ENCODE peak calls at places on chromosomes 3 and 15, in eight cellular contexts. O, H, G, A, B, L, Z and F are unnamed samples.

GRCh38 chr3:27097171-27097570 is 272.0 kb downstream of the NEK10 start:
- DNase-seq in B (no peak), Z (no peak), H (no peak), G (no peak), A (no peak), O (no peak), L (no peak), F (no peak)

GRCh38 chr3:60399861-60400845 is 851.1 kb downstream of the FHIT start:
- DNase-seq in A (no peak), L (peak), O (no peak), Z (no peak), H (peak), B (peak), G (no peak), F (no peak)

GRCh38 chr3:67661079-67661478 is 6.7 kb upstream of the SUCLG2 start:
- DNase-seq in H (no peak), A (no peak), Z (no peak), L (no peak), O (no peak), G (no peak), B (no peak), F (no peak)

GRCh38 chr15:101118615-101119014 is 133.2 kb downstream of the CHSY1 start:
- DNase-seq in A (no peak), O (no peak), Z (no peak), H (no peak), L (no peak), G (no peak), B (no peak), F (no peak)

GRCh38 chr15:83746231-83746630 is 92.3 kb downstream of the ADAMTSL3 start:
- DNase-seq in H (peak), B (no peak), A (no peak), L (no peak), Z (no peak), G (no peak), O (no peak), F (no peak)

GRCh38 chr15:66369773-66370651 is 13.5 kb upstream of the TIPIN start:
- DNase-seq in B (peak), L (peak), H (peak), G (no peak), Z (no peak), O (no peak), A (no peak), F (peak)

GRCh38 chr3:105387122-105387751 is 20.5 kb downstream of the ALCAM start:
- DNase-seq in H (peak), A (no peak), L (peak), G (no peak), B (peak), Z (no peak), O (no peak), F (no peak)

GRCh38 chr3:181725830-181726229 is 14.1 kb downstream of the SOX2 start:
- DNase-seq in L (no peak), Z (peak), B (no peak), H (no peak), O (no peak), A (no peak), G (no peak), F (no peak)

GRCh38 chr3:35028157-35028556 is 611.2 kb upstream of the ARPP21 start:
- DNase-seq in G (no peak), B (no peak), Z (no peak), L (no peak), A (no peak), O (no peak), H (no peak), F (no peak)

GRCh38 chr15:37109952-37110630 is 9.7 kb upstream of the MEIS2 start:
- DNase-seq in B (no peak), L (peak), H (no peak), A (peak), G (peak), Z (peak), O (no peak), F (no peak)

GRCh38 chr3:153624310-153625030 is 462.4 kb downstream of the RAP2B start:
- DNase-seq in B (no peak), G (no peak), L (no peak), Z (no peak), A (no peak), H (no peak), O (no peak), F (peak)

GRCh38 chr3:193775421-193776077 is 182.5 kb downstream of the OPA1 start:
- DNase-seq in L (no peak), B (no peak), Z (no peak), A (no peak), G (no peak), O (no peak), H (no peak), F (no peak)

GRCh38 chr15:74045636-74046274 is 36.6 kb downstream of the GOLGA6A start:
- DNase-seq in H (no peak), A (no peak), Z (no peak), G (no peak), B (no peak), L (no peak), O (no peak), F (no peak)

GRCh38 chr3:61828158-61828874 is 266.9 kb downstream of the PTPRG start:
- DNase-seq in O (no peak), G (no peak), H (no peak), Z (no peak), A (no peak), L (peak), B (no peak), F (no peak)

GRCh38 chr3:120102674-120103073 is 8.4 kb upstream of the GSK3B start:
- DNase-seq in L (no peak), A (no peak), H (peak), G (no peak), O (no peak), Z (no peak), B (no peak), F (peak)

GRCh38 chr3:197460639-197461038 is 95.1 kb downstream of the BDH1 start:
- DNase-seq in B (no peak), H (no peak), G (no peak), O (no peak), A (no peak), L (no peak), Z (no peak), F (no peak)

GRCh38 chr3:186921578-186921977 is 8.7 kb upstream of the ST6GAL1 start:
- DNase-seq in G (no peak), Z (no peak), B (no peak), L (no peak), A (no peak), O (no peak), H (no peak), F (no peak)

GRCh38 chr3:119293761-119294401 is at the start of gene ARHGAP31:
- DNase-seq in O (peak), H (peak), Z (peak), L (peak), A (peak), B (peak), G (peak), F (peak)

GRCh38 chr3:112378989-112379692 is 46.2 kb downstream of the CD200 start:
- DNase-seq in G (no peak), O (no peak), B (peak), Z (no peak), H (peak), A (no peak), L (peak), F (no peak)

GRCh38 chr3:174035317-174035886 is 637.9 kb downstream of the NLGN1 start:
- DNase-seq in H (peak), L (peak), O (no peak), Z (no peak), A (no peak), G (no peak), B (peak), F (no peak)

GRCh38 chr3:70476174-70476573 is 163.7 kb upstream of the MDFIC2 start:
- DNase-seq in A (no peak), O (no peak), B (no peak), G (no peak), L (no peak), H (no peak), Z (no peak), F (no peak)

GRCh38 chr15:57220220-57220619 is 156.1 kb upstream of the CGNL1 start:
- DNase-seq in G (no peak), L (peak), B (peak), H (no peak), A (no peak), Z (no peak), O (no peak), F (no peak)

GRCh38 chr3:17846466-17846865 is 104.0 kb upstream of the TBC1D5 start:
- DNase-seq in H (no peak), Z (no peak), O (no peak), L (no peak), G (no peak), A (no peak), B (peak), F (no peak)

GRCh38 chr3:195072916-195073564 is 197.9 kb downstream of the XXYLT1 start:
- DNase-seq in Z (no peak), L (no peak), O (no peak), A (no peak), B (no peak), H (no peak), G (peak), F (no peak)

GRCh38 chr15:101014921-101015841 is 96.0 kb downstream of the LRRK1 start:
- DNase-seq in O (peak), H (peak), B (peak), A (peak), L (peak), G (peak), Z (peak), F (peak)

GRCh38 chr3:45528429-45528828 is 66.1 kb upstream of the LIMD1 start:
- DNase-seq in Z (no peak), H (no peak), L (peak), O (no peak), A (no peak), G (no peak), B (peak), F (no peak)

GRCh38 chr15:64092864-64093626 is 593 bp downstream of the CIAO2A start:
- DNase-seq in G (peak), B (peak), Z (peak), H (peak), A (peak), L (peak), O (peak), F (peak)

GRCh38 chr3:178684881-178685590 is 148.8 kb downstream of the KCNMB2 start:
- DNase-seq in B (no peak), Z (peak), H (peak), G (no peak), L (no peak), O (peak), A (no peak), F (peak)

GRCh38 chr3:105957722-105958121 is 88.9 kb upstream of the CBLB start:
- DNase-seq in G (no peak), B (peak), O (no peak), Z (no peak), L (no peak), H (peak), A (no peak), F (no peak)

GRCh38 chr3:191424871-191425270 is 36.1 kb upstream of the PYDC2 start:
- DNase-seq in Z (no peak), H (no peak), A (no peak), L (no peak), G (no peak), B (no peak), O (no peak), F (no peak)

GRCh38 chr15:54594115-54594514 is 602.6 kb downstream of the RSL24D1 start:
- DNase-seq in A (no peak), Z (no peak), H (no peak), B (no peak), O (no peak), L (no peak), G (no peak), F (no peak)

GRCh38 chr3:43405888-43406636 is 119.7 kb downstream of the SNRK start:
- DNase-seq in B (peak), O (no peak), A (peak), Z (no peak), L (peak), H (peak), G (no peak), F (no peak)

GRCh38 chr15:32872606-32873291 is 154.9 kb downstream of the GREM1 start:
- DNase-seq in B (peak), G (no peak), A (peak), O (no peak), L (peak), Z (no peak), H (no peak), F (no peak)

GRCh38 chr3:16609927-16610580 is 4.8 kb upstream of the DAZL start:
- DNase-seq in G (no peak), H (peak), B (peak), O (no peak), Z (no peak), L (no peak), A (no peak), F (no peak)

GRCh38 chr3:132262305-132262704 is 54.9 kb upstream of the ACP3 start:
- DNase-seq in L (no peak), A (no peak), O (no peak), Z (no peak), G (no peak), H (no peak), B (no peak), F (no peak)

GRCh38 chr15:51782357-51782896 is 31.0 kb downstream of the TMOD2 start:
- DNase-seq in G (no peak), H (peak), L (peak), B (no peak), Z (no peak), O (no peak), A (no peak), F (peak)

GRCh38 chr3:49351521-49352011 is 6.6 kb downstream of the GPX1 start:
- DNase-seq in L (peak), B (peak), H (peak), Z (no peak), A (no peak), G (no peak), O (no peak), F (peak)

GRCh38 chr15:67253103-67253502 is 1.4 kb downstream of the AAGAB start:
- DNase-seq in O (no peak), L (no peak), H (peak), Z (no peak), G (no peak), B (no peak), A (no peak), F (no peak)

GRCh38 chr15:25437751-25438600 is 848 bp downstream of the UBE3A start:
- DNase-seq in A (peak), O (peak), B (peak), Z (peak), G (peak), H (peak), L (peak), F (peak)
- TF ChIP-seq CTCF in A (peak), O (peak), B (peak), Z (peak), G (peak), H (peak), L (no peak), F (peak)

GRCh38 chr3:10322355-10322715 is 1.4 kb upstream of the SEC13 start:
- DNase-seq in Z (no peak), G (no peak), A (no peak), L (no peak), B (no peak), O (no peak), H (peak), F (peak)
- TF ChIP-seq CTCF in Z (no peak), G (no peak), A (peak), L (peak), B (peak), O (peak), H (peak), F (peak)

DNA sequence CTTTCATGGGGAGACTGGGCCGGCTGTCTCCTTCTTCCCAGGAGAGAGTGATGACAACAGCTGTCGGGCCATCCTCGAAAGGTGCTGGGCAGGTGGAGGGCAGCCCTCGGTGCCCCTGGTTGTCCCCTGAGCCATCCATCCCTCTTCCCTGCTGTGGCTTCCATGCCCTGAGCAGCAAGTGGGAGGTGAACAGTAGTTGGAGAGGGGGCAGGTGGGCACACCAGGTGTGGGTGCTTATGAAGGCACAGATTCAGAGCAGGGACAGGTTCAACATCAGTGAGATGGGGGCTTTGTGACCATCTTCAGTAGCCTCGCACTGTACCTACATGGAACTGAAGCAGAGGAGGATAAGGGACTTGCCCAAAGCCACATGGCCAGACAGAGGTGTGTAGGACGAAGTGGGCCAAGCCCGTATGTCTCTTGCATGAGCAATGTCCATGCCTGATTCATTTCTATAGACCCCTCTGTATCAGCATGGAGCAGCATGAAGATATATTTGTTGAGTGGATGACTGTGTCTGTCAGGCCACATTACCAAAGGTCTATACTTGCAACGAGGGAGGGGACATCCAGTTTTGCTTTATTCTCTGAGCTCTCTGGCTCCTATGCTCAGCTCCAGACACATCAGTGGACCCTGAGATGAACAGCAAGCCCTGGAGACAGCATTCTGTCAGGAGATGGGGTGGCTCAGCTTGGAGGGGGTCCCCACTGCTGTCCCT is 107.8 kb downstream of the FBLN2 start:
- DNase-seq in A (no peak), O (no peak), H (no peak), B (no peak), Z (no peak), G (no peak), L (no peak), F (no peak)
- TF ChIP-seq CTCF in A (no peak), O (no peak), H (no peak), B (no peak), Z (no peak), G (no peak), L (no peak), F (no peak)

DNA sequence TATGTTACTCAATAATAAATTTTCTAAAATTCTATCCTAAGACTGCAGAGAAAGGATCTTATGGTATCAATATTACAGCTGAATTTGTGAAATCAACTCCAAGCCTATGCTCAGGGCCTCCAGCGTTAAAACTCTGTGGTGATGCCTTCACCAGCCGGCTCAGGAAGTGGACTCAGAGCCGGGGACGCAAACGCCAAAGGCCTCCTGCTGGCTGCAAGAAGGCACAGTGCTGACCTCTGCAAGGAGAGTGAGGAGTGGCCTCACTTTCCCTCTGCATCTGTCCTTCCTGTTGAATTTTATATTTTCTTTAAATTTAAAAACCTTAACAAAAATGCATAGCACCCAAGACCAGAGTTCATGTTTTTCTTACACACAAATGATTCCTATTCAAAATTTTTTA is 48.5 kb downstream of the HERC2 start:
- DNase-seq in L (peak), Z (peak), H (no peak), B (no peak), A (no peak), G (no peak), O (no peak), F (no peak)
- TF ChIP-seq CTCF in L (peak), Z (peak), H (no peak), B (no peak), A (no peak), G (no peak), O (peak), F (no peak)

GRCh38 chr15:79540551-79540950 is 108.4 kb downstream of the MINAR1 start:
- DNase-seq in Z (no peak), B (no peak), L (no peak), G (no peak), H (no peak), A (no peak), O (no peak), F (peak)
- TF ChIP-seq CTCF in Z (no peak), B (no peak), L (no peak), G (no peak), H (no peak), A (no peak), O (peak), F (peak)

GRCh38 chr3:52792413-52792812 is 2.2 kb upstream of the ITIH3 start:
- DNase-seq in B (no peak), H (no peak), L (no peak), G (peak), O (peak), Z (no peak), A (no peak), F (no peak)
- TF ChIP-seq CTCF in B (no peak), H (peak), L (peak), G (no peak), O (peak), Z (peak), A (no peak), F (peak)